ENCODE peak calls at places on chromosomes 3 and 15, in five cellular contexts. One of them, this sample, is unnamed. For H3K4me1, the result is how much of the 10 kb centered on the place peaks cover.

GRCh38 chr3:72492240-72492639 is 356.0 kb downstream of the SHQ1 start:
- DNase-seq in ovary: peak
- DNase-seq in endothelial cell of umbilical vein: no peak
- DNase-seq in psoas muscle: peak
- DNase-seq in fibroblast of lung: peak
- DNase-seq in this sample: peak

GRCh38 chr3:150870406-150870805 is 34.8 kb downstream of the MINDY4B start:
- DNase-seq in ovary: no peak
- DNase-seq in endothelial cell of umbilical vein: no peak
- DNase-seq in psoas muscle: no peak
- DNase-seq in fibroblast of lung: peak
- DNase-seq in this sample: no peak

GRCh38 chr15:59976480-59976879 is 27.6 kb upstream of the FOXB1 start:
- DNase-seq in ovary: no peak
- DNase-seq in endothelial cell of umbilical vein: no peak
- DNase-seq in psoas muscle: no peak
- DNase-seq in fibroblast of lung: no peak
- DNase-seq in this sample: no peak

GRCh38 chr3:193946945-193947344 is 189.0 kb upstream of the HES1 start:
- DNase-seq in ovary: no peak
- DNase-seq in endothelial cell of umbilical vein: no peak
- DNase-seq in psoas muscle: no peak
- DNase-seq in fibroblast of lung: peak
- DNase-seq in this sample: no peak

GRCh38 chr15:90054618-90055097 is 47.6 kb downstream of the IDH2 start:
- DNase-seq in ovary: no peak
- DNase-seq in endothelial cell of umbilical vein: peak
- DNase-seq in psoas muscle: no peak
- DNase-seq in fibroblast of lung: no peak
- DNase-seq in this sample: no peak

GRCh38 chr3:33791477-33792166 is 6.8 kb upstream of the PDCD6IP start:
- DNase-seq in ovary: no peak
- DNase-seq in endothelial cell of umbilical vein: no peak
- DNase-seq in psoas muscle: no peak
- DNase-seq in fibroblast of lung: no peak
- DNase-seq in this sample: no peak

GRCh38 chr15:48112242-48112641 is 8.5 kb upstream of the SLC24A5 start:
- DNase-seq in ovary: no peak
- DNase-seq in endothelial cell of umbilical vein: peak
- DNase-seq in psoas muscle: no peak
- DNase-seq in fibroblast of lung: peak
- DNase-seq in this sample: no peak

GRCh38 chr3:112391648-112392047 is 58.7 kb downstream of the CD200 start:
- DNase-seq in ovary: no peak
- DNase-seq in endothelial cell of umbilical vein: no peak
- DNase-seq in psoas muscle: no peak
- DNase-seq in fibroblast of lung: no peak
- DNase-seq in this sample: no peak

GRCh38 chr3:103629391-103629790 is 1194.6 kb downstream of the ZPLD1 start:
- DNase-seq in ovary: no peak
- DNase-seq in endothelial cell of umbilical vein: no peak
- DNase-seq in psoas muscle: no peak
- DNase-seq in fibroblast of lung: peak
- DNase-seq in this sample: no peak

GRCh38 chr3:152961323-152961722 is 126.4 kb downstream of the P2RY1 start:
- DNase-seq in ovary: no peak
- DNase-seq in endothelial cell of umbilical vein: peak
- DNase-seq in psoas muscle: no peak
- DNase-seq in fibroblast of lung: peak
- DNase-seq in this sample: no peak

GRCh38 chr3:108103040-108103751 is 12.4 kb upstream of the CD47 start:
- DNase-seq in ovary: no peak
- DNase-seq in endothelial cell of umbilical vein: no peak
- DNase-seq in psoas muscle: no peak
- DNase-seq in fibroblast of lung: no peak
- DNase-seq in this sample: no peak

GRCh38 chr3:116112686-116113085 is 332.6 kb downstream of the LSAMP start:
- DNase-seq in ovary: no peak
- DNase-seq in endothelial cell of umbilical vein: no peak
- DNase-seq in psoas muscle: no peak
- DNase-seq in fibroblast of lung: peak
- DNase-seq in this sample: no peak

GRCh38 chr3:3125977-3126376 is 763 bp upstream of the TRNT1 start:
- DNase-seq in ovary: peak
- DNase-seq in endothelial cell of umbilical vein: no peak
- DNase-seq in psoas muscle: no peak
- DNase-seq in fibroblast of lung: no peak
- DNase-seq in this sample: peak

GRCh38 chr3:143975549-143976152 is 4.0 kb downstream of the DIPK2A start:
- DNase-seq in ovary: no peak
- DNase-seq in endothelial cell of umbilical vein: peak
- DNase-seq in psoas muscle: no peak
- DNase-seq in fibroblast of lung: peak
- DNase-seq in this sample: no peak

GRCh38 chr3:143973352-143974021 is 1.9 kb downstream of the DIPK2A start:
- DNase-seq in ovary: no peak
- DNase-seq in endothelial cell of umbilical vein: peak
- DNase-seq in psoas muscle: no peak
- DNase-seq in fibroblast of lung: peak
- DNase-seq in this sample: no peak

GRCh38 chr3:143972495-143973351 is 1.1 kb downstream of the DIPK2A start:
- DNase-seq in ovary: peak
- DNase-seq in endothelial cell of umbilical vein: peak
- DNase-seq in psoas muscle: peak
- DNase-seq in fibroblast of lung: peak
- DNase-seq in this sample: peak

GRCh38 chr3:143974877-143975238 is 3.2 kb downstream of the DIPK2A start:
- DNase-seq in ovary: no peak
- DNase-seq in endothelial cell of umbilical vein: peak
- DNase-seq in psoas muscle: no peak
- DNase-seq in fibroblast of lung: no peak
- DNase-seq in this sample: no peak

GRCh38 chr3:143974181-143974876 is 2.7 kb downstream of the DIPK2A start:
- DNase-seq in ovary: no peak
- DNase-seq in endothelial cell of umbilical vein: peak
- DNase-seq in psoas muscle: no peak
- DNase-seq in fibroblast of lung: no peak
- DNase-seq in this sample: no peak
- H3K4me1 ChIP-seq in ovary: under half
- H3K4me1 ChIP-seq in endothelial cell of umbilical vein: under half
- H3K4me1 ChIP-seq in psoas muscle: under half
- H3K4me1 ChIP-seq in fibroblast of lung: under half
- H3K4me1 ChIP-seq in this sample: under half

GRCh38 chr3:105118905-105119304 is 247.8 kb upstream of the ALCAM start:
- DNase-seq in ovary: no peak
- DNase-seq in endothelial cell of umbilical vein: no peak
- DNase-seq in psoas muscle: no peak
- DNase-seq in fibroblast of lung: peak
- DNase-seq in this sample: no peak
- H3K4me1 ChIP-seq in ovary: under half
- H3K4me1 ChIP-seq in endothelial cell of umbilical vein: under half
- H3K4me1 ChIP-seq in psoas muscle: under half
- H3K4me1 ChIP-seq in fibroblast of lung: under half
- H3K4me1 ChIP-seq in this sample: under half

DNA sequence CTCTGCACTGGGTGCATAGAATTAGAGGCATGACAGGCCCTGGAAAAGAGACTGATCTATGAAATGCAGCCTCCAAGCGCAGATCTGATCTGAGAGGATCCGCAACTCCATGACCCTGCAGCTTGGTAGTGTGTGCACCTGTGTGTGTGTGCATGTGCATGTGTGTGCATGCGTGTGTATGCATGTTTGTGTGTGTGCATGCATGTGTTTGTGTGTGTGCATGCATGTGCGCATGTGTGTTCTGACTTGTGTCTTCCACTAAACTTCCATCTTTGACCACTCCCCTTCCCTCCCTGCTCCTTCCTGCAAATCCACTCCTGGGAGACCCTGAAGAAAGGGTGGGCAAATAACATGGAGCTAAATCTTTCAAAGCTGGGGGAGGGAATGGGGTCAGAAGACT is 256.9 kb downstream of the PLCL2 start:
- DNase-seq in ovary: no peak
- DNase-seq in endothelial cell of umbilical vein: no peak
- DNase-seq in psoas muscle: peak
- DNase-seq in fibroblast of lung: no peak
- DNase-seq in this sample: no peak
- H3K4me1 ChIP-seq in ovary: under half
- H3K4me1 ChIP-seq in endothelial cell of umbilical vein: under half
- H3K4me1 ChIP-seq in psoas muscle: under half
- H3K4me1 ChIP-seq in fibroblast of lung: under half
- H3K4me1 ChIP-seq in this sample: under half

GRCh38 chr15:64844576-64845140 is 2.9 kb downstream of the PLEKHO2 start:
- DNase-seq in ovary: no peak
- DNase-seq in endothelial cell of umbilical vein: no peak
- DNase-seq in psoas muscle: no peak
- DNase-seq in fibroblast of lung: no peak
- DNase-seq in this sample: peak
- H3K4me1 ChIP-seq in ovary: under half
- H3K4me1 ChIP-seq in endothelial cell of umbilical vein: under half
- H3K4me1 ChIP-seq in psoas muscle: under half
- H3K4me1 ChIP-seq in fibroblast of lung: under half
- H3K4me1 ChIP-seq in this sample: under half

GRCh38 chr3:14519406-14519805 is 20.7 kb downstream of the GRIP2 start:
- DNase-seq in ovary: peak
- DNase-seq in endothelial cell of umbilical vein: no peak
- DNase-seq in psoas muscle: peak
- DNase-seq in fibroblast of lung: no peak
- DNase-seq in this sample: no peak

GRCh38 chr3:14518893-14519292 is 21.2 kb downstream of the GRIP2 start:
- DNase-seq in ovary: peak
- DNase-seq in endothelial cell of umbilical vein: no peak
- DNase-seq in psoas muscle: no peak
- DNase-seq in fibroblast of lung: no peak
- DNase-seq in this sample: no peak

GRCh38 chr3:14521611-14522010 is 18.5 kb downstream of the GRIP2 start:
- DNase-seq in ovary: peak
- DNase-seq in endothelial cell of umbilical vein: no peak
- DNase-seq in psoas muscle: peak
- DNase-seq in fibroblast of lung: no peak
- DNase-seq in this sample: no peak

GRCh38 chr3:14520967-14521366 is 19.2 kb downstream of the GRIP2 start:
- DNase-seq in ovary: peak
- DNase-seq in endothelial cell of umbilical vein: no peak
- DNase-seq in psoas muscle: peak
- DNase-seq in fibroblast of lung: no peak
- DNase-seq in this sample: no peak

DNA sequence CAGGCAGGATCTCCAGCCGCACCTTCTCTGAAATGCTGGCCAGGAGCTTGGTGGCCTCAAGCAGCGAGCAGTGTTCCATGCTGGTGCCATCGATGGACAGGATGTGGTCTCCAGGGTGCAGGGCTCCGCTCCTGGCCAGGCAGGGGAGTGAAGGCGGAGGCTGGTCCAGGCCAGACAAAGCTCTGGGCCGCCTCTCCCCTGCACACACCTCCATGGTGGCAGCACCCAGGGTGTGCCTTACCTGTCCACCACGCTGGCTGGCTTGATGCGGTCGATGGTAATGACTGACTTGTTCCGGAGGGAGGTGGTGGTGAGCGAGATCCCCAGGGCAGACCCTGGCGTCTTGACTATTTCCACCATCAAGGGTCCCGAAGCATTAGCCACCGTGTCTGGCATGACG is 20.0 kb downstream of the GRIP2 start:
- DNase-seq in ovary: peak
- DNase-seq in endothelial cell of umbilical vein: no peak
- DNase-seq in psoas muscle: peak
- DNase-seq in fibroblast of lung: no peak
- DNase-seq in this sample: no peak
- H3K4me1 ChIP-seq in ovary: under half
- H3K4me1 ChIP-seq in endothelial cell of umbilical vein: under half
- H3K4me1 ChIP-seq in psoas muscle: under half
- H3K4me1 ChIP-seq in fibroblast of lung: under half
- H3K4me1 ChIP-seq in this sample: under half